ENCODE peak calls at places on chromosomes 6 and 20, in four cellular contexts. One of them, this sample, is unnamed. For H3K4me1, the result is how much of the 10 kb centered on the place peaks cover.

GRCh38 chr6:129575378-129576118 is 134.4 kb downstream of the ARHGAP18 start:
- DNase-seq in H1: no peak
- DNase-seq in spleen: no peak
- DNase-seq in stomach: no peak
- DNase-seq in this sample: no peak

GRCh38 chr20:17936791-17937687 is 31.6 kb downstream of the SNX5 start:
- DNase-seq in stomach: peak
- DNase-seq in spleen: no peak
- DNase-seq in H1: no peak
- DNase-seq in this sample: no peak

GRCh38 chr6:154931741-154932424 is 63.2 kb upstream of the TIAM2 start:
- DNase-seq in spleen: no peak
- DNase-seq in stomach: no peak
- DNase-seq in H1: no peak
- DNase-seq in this sample: no peak

GRCh38 chr20:59662161-59662560 is 57.8 kb downstream of the PHACTR3 start:
- DNase-seq in stomach: no peak
- DNase-seq in H1: no peak
- DNase-seq in spleen: no peak
- DNase-seq in this sample: no peak

GRCh38 chr20:694496-694895 is 18.9 kb upstream of the SCRT2 start:
- DNase-seq in H1: no peak
- DNase-seq in stomach: no peak
- DNase-seq in spleen: peak
- DNase-seq in this sample: no peak

GRCh38 chr6:90068264-90068663 is 174.0 kb downstream of the GJA10 start:
- DNase-seq in spleen: no peak
- DNase-seq in stomach: no peak
- DNase-seq in H1: no peak
- DNase-seq in this sample: no peak

GRCh38 chr6:77424761-77425160 is 38.5 kb downstream of the HTR1B start:
- DNase-seq in spleen: no peak
- DNase-seq in stomach: no peak
- DNase-seq in H1: no peak
- DNase-seq in this sample: no peak

GRCh38 chr6:11230158-11231107 is 2.0 kb downstream of the NEDD9 start:
- DNase-seq in stomach: no peak
- DNase-seq in H1: no peak
- DNase-seq in spleen: no peak
- DNase-seq in this sample: no peak

GRCh38 chr20:1930165-1930564 is 35.0 kb downstream of the SIRPA start:
- DNase-seq in stomach: no peak
- DNase-seq in spleen: no peak
- DNase-seq in H1: no peak
- DNase-seq in this sample: no peak

GRCh38 chr20:19806806-19807691 is 49.0 kb downstream of the RIN2 start:
- DNase-seq in H1: no peak
- DNase-seq in stomach: no peak
- DNase-seq in spleen: no peak
- DNase-seq in this sample: no peak

GRCh38 chr6:122153530-122153929 is 245.9 kb upstream of the HSF2 start:
- DNase-seq in H1: no peak
- DNase-seq in stomach: no peak
- DNase-seq in spleen: no peak
- DNase-seq in this sample: no peak

GRCh38 chr20:23034721-23035671 is at the start of gene SSTR4:
- DNase-seq in spleen: no peak
- DNase-seq in stomach: no peak
- DNase-seq in H1: peak
- DNase-seq in this sample: no peak

GRCh38 chr6:159819932-159820640 is 20.0 kb downstream of the PNLDC1 start:
- DNase-seq in spleen: peak
- DNase-seq in H1: no peak
- DNase-seq in stomach: no peak
- DNase-seq in this sample: no peak

GRCh38 chr20:57714409-57715267 is 4.8 kb upstream of the PMEPA1 start:
- DNase-seq in spleen: no peak
- DNase-seq in H1: no peak
- DNase-seq in stomach: no peak
- DNase-seq in this sample: no peak

GRCh38 chr20:3818155-3819151 is 1.9 kb upstream of the AP5S1 start:
- DNase-seq in stomach: peak
- DNase-seq in spleen: peak
- DNase-seq in H1: peak
- DNase-seq in this sample: peak

GRCh38 chr20:32062776-32063170 is 10.7 kb downstream of the HCK start:
- DNase-seq in H1: no peak
- DNase-seq in spleen: peak
- DNase-seq in stomach: peak
- DNase-seq in this sample: no peak

GRCh38 chr6:113634352-113635163 is 222.6 kb upstream of the MARCKS start:
- DNase-seq in stomach: no peak
- DNase-seq in spleen: no peak
- DNase-seq in H1: no peak
- DNase-seq in this sample: no peak
- TF ChIP-seq POLR2A in stomach: no peak
- TF ChIP-seq POLR2A in spleen: no peak
- TF ChIP-seq POLR2A in H1: no peak
- TF ChIP-seq POLR2A in this sample: no peak

GRCh38 chr20:16209826-16210365 is 363.4 kb downstream of the KIF16B start:
- DNase-seq in H1: no peak
- DNase-seq in stomach: no peak
- DNase-seq in spleen: no peak
- DNase-seq in this sample: no peak

GRCh38 chr20:16215056-16215455 is 358.2 kb downstream of the KIF16B start:
- DNase-seq in spleen: no peak
- DNase-seq in stomach: no peak
- DNase-seq in H1: no peak
- DNase-seq in this sample: no peak

GRCh38 chr20:16208443-16208842 is 364.8 kb downstream of the KIF16B start:
- DNase-seq in H1: no peak
- DNase-seq in spleen: no peak
- DNase-seq in stomach: no peak
- DNase-seq in this sample: peak

GRCh38 chr20:16216227-16217210 is 356.7 kb downstream of the KIF16B start:
- DNase-seq in spleen: no peak
- DNase-seq in H1: no peak
- DNase-seq in stomach: no peak
- DNase-seq in this sample: no peak

GRCh38 chr20:16212790-16213189 is 360.5 kb downstream of the KIF16B start:
- DNase-seq in stomach: no peak
- DNase-seq in spleen: no peak
- DNase-seq in H1: no peak
- DNase-seq in this sample: no peak
- H3K4me1 ChIP-seq in stomach: under half
- H3K4me1 ChIP-seq in spleen: under half
- H3K4me1 ChIP-seq in H1: under half
- H3K4me1 ChIP-seq in this sample: under half

GRCh38 chr6:115551510-115551909 is 509.2 kb downstream of the FRK start:
- DNase-seq in H1: no peak
- DNase-seq in stomach: no peak
- DNase-seq in spleen: no peak
- DNase-seq in this sample: no peak
- TF ChIP-seq POLR2AphosphoS5 in H1: no peak
- TF ChIP-seq POLR2AphosphoS5 in stomach: no peak
- TF ChIP-seq POLR2AphosphoS5 in spleen: no peak
- TF ChIP-seq POLR2AphosphoS5 in this sample: no peak

GRCh38 chr20:47310729-47311128 is 45.8 kb downstream of the ZMYND8 start:
- DNase-seq in H1: no peak
- DNase-seq in spleen: no peak
- DNase-seq in stomach: no peak
- DNase-seq in this sample: no peak

GRCh38 chr20:47314647-47315338 is 41.7 kb downstream of the ZMYND8 start:
- DNase-seq in H1: no peak
- DNase-seq in stomach: no peak
- DNase-seq in spleen: no peak
- DNase-seq in this sample: no peak

GRCh38 chr20:47309806-47310426 is 46.6 kb downstream of the ZMYND8 start:
- DNase-seq in H1: no peak
- DNase-seq in stomach: peak
- DNase-seq in spleen: no peak
- DNase-seq in this sample: no peak

GRCh38 chr20:47311211-47311610 is 45.3 kb downstream of the ZMYND8 start:
- DNase-seq in stomach: no peak
- DNase-seq in H1: no peak
- DNase-seq in spleen: no peak
- DNase-seq in this sample: no peak

GRCh38 chr20:47311967-47312681 is 44.4 kb downstream of the ZMYND8 start:
- DNase-seq in H1: no peak
- DNase-seq in spleen: no peak
- DNase-seq in stomach: no peak
- DNase-seq in this sample: no peak
- TF ChIP-seq POLR2A in H1: no peak
- TF ChIP-seq POLR2A in spleen: no peak
- TF ChIP-seq POLR2A in stomach: no peak
- TF ChIP-seq POLR2A in this sample: no peak

DNA sequence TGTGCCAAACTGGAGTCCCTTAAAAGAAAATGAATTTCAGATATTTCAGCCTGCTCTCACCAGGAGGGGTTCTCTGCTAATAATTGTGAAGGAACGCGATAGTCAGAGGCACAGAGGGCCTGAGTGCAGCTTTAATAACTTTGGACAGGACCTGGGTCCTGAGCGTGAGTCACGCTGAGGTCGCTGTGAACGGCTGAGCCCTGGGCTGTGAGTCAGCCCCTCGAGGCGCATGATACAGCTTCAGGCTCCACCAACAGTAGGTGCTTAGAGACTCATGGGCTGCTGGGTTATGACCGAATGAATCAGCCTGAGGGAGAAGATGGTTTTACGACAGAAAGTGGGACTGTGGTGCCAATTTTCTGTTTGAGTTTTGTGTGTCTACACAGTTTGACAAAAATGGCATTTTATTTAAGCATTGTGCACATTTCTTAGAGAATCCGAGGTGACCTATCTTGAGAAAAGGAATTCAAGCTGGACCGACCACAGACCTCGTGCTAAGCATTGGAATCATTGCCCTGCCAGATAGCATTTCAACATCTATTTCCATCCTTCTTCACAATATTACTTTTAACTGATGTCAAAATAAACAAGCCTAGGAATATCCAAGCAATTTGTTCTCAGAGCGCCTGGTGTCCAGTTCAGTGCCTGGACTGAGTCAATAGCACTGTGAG is 183.0 kb downstream of the THBS2 start:
- DNase-seq in stomach: peak
- DNase-seq in spleen: no peak
- DNase-seq in H1: no peak
- DNase-seq in this sample: no peak
- H3K4me1 ChIP-seq in stomach: under half
- H3K4me1 ChIP-seq in spleen: under half
- H3K4me1 ChIP-seq in H1: under half
- H3K4me1 ChIP-seq in this sample: under half